ENCODE peak calls at places on chromosomes 3 and 15, in five cellular contexts. U is IMR-90; M is CD8-positive, alpha-beta T cell; O is pancreas; P is GM23338. K is an unnamed sample.

GRCh38 chr3:184564685-184565385 is 3.2 kb downstream of the EPHB3 start:
- DNase-seq in U (no peak), O (no peak), P (no peak), M (no peak), K (no peak)

GRCh38 chr3:16667633-16668032 is 62.4 kb upstream of the DAZL start:
- DNase-seq in P (no peak), U (no peak), O (no peak), M (no peak), K (no peak)

GRCh38 chr3:48548731-48549705 is 7.6 kb downstream of the PFKFB4 start:
- DNase-seq in P (peak; percentile 90), O (peak; percentile 58), U (peak; percentile 69), M (peak; percentile 66), K (peak; percentile 71)

GRCh38 chr15:68550498-68551295 is 28.1 kb upstream of the CORO2B start:
- DNase-seq in U (peak; percentile 44), O (peak; percentile 52), P (peak; percentile 94), M (peak; percentile 46), K (peak; percentile 39)

GRCh38 chr3:33042668-33043067 is 54.3 kb downstream of the GLB1 start:
- DNase-seq in M (no peak), U (no peak), O (no peak), P (no peak), K (no peak)

GRCh38 chr3:149572796-149573414 is 84.9 kb downstream of the WWTR1 start:
- DNase-seq in M (no peak), U (peak; percentile 85), O (no peak), P (no peak), K (peak; percentile 85)

GRCh38 chr3:8318002-8318649 is 183.5 kb upstream of the LMCD1 start:
- DNase-seq in M (no peak), P (peak; percentile 14), O (no peak), U (peak; percentile 82), K (peak; percentile 38)

GRCh38 chr15:90553248-90553745 is 23.6 kb downstream of the CRTC3 start:
- DNase-seq in O (no peak), P (no peak), U (peak; percentile 91), M (no peak), K (peak; percentile 75)

GRCh38 chr3:108564564-108564963 is 24.7 kb downstream of the CIP2A start:
- DNase-seq in O (no peak), U (peak; percentile 18), M (no peak), P (no peak), K (peak; percentile 20)

GRCh38 chr15:51425517-51426033 is 84.1 kb downstream of the GLDN start:
- DNase-seq in M (no peak), O (no peak), P (no peak), U (no peak), K (no peak)

GRCh38 chr3:43863966-43864933 is 173.5 kb downstream of the ABHD5 start:
- DNase-seq in P (no peak), U (no peak), M (no peak), O (no peak), K (no peak)

GRCh38 chr15:75167588-75168076 is 34.0 kb upstream of the C15orf39 start:
- DNase-seq in O (no peak), M (no peak), U (peak; percentile 81), P (no peak), K (peak; percentile 55)

GRCh38 chr3:112629425-112629824 is 11.5 kb downstream of the CCDC80 start:
- DNase-seq in P (no peak), M (no peak), O (no peak), U (peak; percentile 93), K (peak; percentile 92)

GRCh38 chr15:23648920-23649515 is 1.4 kb upstream of the MAGEL2 start:
- DNase-seq in U (no peak), P (peak; percentile 82), M (no peak), O (peak; percentile 27), K (no peak)

GRCh38 chr15:32877620-32878019 is 159.8 kb downstream of the GREM1 start:
- DNase-seq in M (no peak), O (no peak), P (no peak), U (no peak), K (no peak)

GRCh38 chr3:50257990-50258389 is 11.0 kb upstream of the SEMA3B start:
- DNase-seq in U (no peak), P (no peak), O (no peak), M (no peak), K (no peak)

GRCh38 chr3:67790043-67790442 is 135.6 kb upstream of the SUCLG2 start:
- DNase-seq in U (peak; percentile 52), M (peak; percentile 47), O (no peak), P (peak; percentile 83), K (peak; percentile 52)

GRCh38 chr3:196894557-196895295 is 27.0 kb downstream of the SENP5 start:
- DNase-seq in U (no peak), O (no peak), M (no peak), P (no peak), K (no peak)

GRCh38 chr3:123447749-123448502 is 964 bp downstream of the ADCY5 start:
- DNase-seq in O (no peak), M (no peak), U (no peak), P (peak; percentile 81), K (no peak)
- H3K4me3 ChIP-seq in O (peak overlapping the region; percentile 72), M (peak overlapping the region; percentile 25), U (no peak overlapping the region), P (peak overlapping the region; percentile 75), K (no peak overlapping the region)

DNA sequence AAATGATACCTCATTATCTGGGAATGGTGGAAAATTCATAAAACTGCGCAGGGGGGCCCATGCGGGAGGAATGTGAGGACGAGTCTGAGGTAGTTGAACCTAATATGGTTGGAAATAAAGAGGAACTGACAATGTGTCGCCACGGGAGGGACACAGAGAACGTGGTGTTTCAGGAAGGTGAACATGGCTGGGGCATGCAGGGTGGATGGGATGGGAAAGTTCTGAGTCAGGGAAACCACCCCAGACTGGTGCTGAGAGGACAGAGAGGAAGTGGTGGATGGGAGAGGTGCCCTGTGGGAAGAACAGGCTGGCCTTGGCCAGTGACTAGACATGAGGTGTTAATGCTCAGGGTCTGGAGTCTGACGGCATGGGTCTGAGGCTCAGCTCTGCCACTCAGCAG is 137.1 kb upstream of the WNT5A start:
- DNase-seq in O (no peak), P (no peak), U (peak; percentile 61), M (no peak), K (peak; percentile 36)
- TF ChIP-seq CTCF in O (no peak), P (no peak), U (no peak), M (no peak), K (no peak)

GRCh38 chr3:133478624-133479023 is 78.8 kb downstream of the BFSP2 start:
- DNase-seq in O (no peak), U (no peak), M (no peak), P (no peak), K (no peak)

GRCh38 chr3:133479895-133480669 is 80.2 kb downstream of the BFSP2 start:
- DNase-seq in M (no peak), U (no peak), O (peak; percentile 23), P (no peak), K (no peak)

GRCh38 chr3:133476971-133477375 is 77.1 kb downstream of the BFSP2 start:
- DNase-seq in U (no peak), P (no peak), O (no peak), M (no peak), K (no peak)

GRCh38 chr3:133477497-133477896 is 77.6 kb downstream of the BFSP2 start:
- DNase-seq in U (no peak), M (no peak), O (no peak), P (no peak), K (no peak)

GRCh38 chr3:133479401-133479800 is 79.5 kb downstream of the BFSP2 start:
- DNase-seq in P (no peak), O (no peak), M (no peak), U (no peak), K (no peak)
- H3K4me3 ChIP-seq in P (no peak overlapping the region), O (no peak overlapping the region), M (no peak overlapping the region), U (no peak overlapping the region), K (no peak overlapping the region)

GRCh38 chr15:47988564-47988963 is 132.2 kb upstream of the SLC24A5 start:
- DNase-seq in O (no peak), M (no peak), P (peak; percentile 7), U (no peak), K (no peak)
- TF ChIP-seq CTCF in O (no peak), M (no peak), P (no peak), U (no peak), K (no peak)

DNA sequence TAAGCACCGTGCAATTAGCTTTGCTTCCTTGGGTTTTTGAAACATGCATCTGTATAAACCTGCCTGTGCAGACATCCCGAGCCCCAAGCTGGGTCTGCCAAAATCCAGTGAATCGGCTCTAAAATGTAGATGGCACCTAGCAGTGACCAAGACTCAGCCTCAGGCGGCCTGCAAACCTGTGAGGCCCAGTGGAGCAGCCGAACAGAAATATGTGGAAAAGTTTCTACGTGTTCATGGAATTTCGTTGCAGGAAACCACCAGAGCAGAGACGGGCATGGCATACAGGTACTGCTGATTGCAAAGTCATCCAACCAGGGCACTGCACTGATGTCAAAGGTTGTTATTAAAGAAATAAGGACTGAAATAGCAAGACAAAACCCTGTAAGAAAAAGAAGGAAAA is 22.8 kb downstream of the KCNAB1 start:
- DNase-seq in U (no peak), P (no peak), M (no peak), O (no peak), K (no peak)
- H3K4me3 ChIP-seq in U (no peak overlapping the region), P (no peak overlapping the region), M (no peak overlapping the region), O (no peak overlapping the region), K (no peak overlapping the region)

K was measured in astrocyte of the spinal cord.